ENCODE peak calls at places on chromosome 20, in eight cellular contexts. J is activated CD8-positive, alpha-beta T cell treated with anti-CD3 and anti-CD28 coated beads for 36 hours; Q is fibroblast of lung; F is effector memory CD8-positive, alpha-beta T cell; N is Right ventricle myocardium superior; D is stomach; W is uterus; T is nephron progenitor cell. O is an unnamed sample.
A peak's percentile ranks its signal among the peaks of the same experiment; 100 is the strongest.

GRCh38 chr20:35698298-35699126 is 640 bp downstream of the NFS1 start:
- DNase-seq in J (peak; percentile 16), Q (peak; percentile 21), F (no peak), N (no peak), D (peak; percentile 17), W (no peak), T (peak; percentile 29), O (peak; percentile 28)

GRCh38 chr20:41365785-41366545 is 653 bp downstream of the EMILIN3 start:
- DNase-seq in J (no peak), Q (no peak), F (no peak), N (no peak), D (no peak), W (no peak), T (peak; percentile 38), O (no peak)

GRCh38 chr20:62165762-62166399 is 16.9 kb upstream of the MTG2 start:
- DNase-seq in J (no peak), Q (no peak), F (no peak), N (peak; percentile 64), D (no peak), W (peak; percentile 38), T (no peak), O (no peak)

GRCh38 chr20:53413188-53413631 is 180.4 kb downstream of the ZNF217 start:
- DNase-seq in J (peak; percentile 79), Q (no peak), F (peak; percentile 35), N (peak; percentile 45), D (peak; percentile 73), W (no peak), T (peak; percentile 53), O (no peak)

GRCh38 chr20:34175879-34176278 is 63.8 kb upstream of the EIF2S2 start:
- DNase-seq in J (no peak), Q (no peak), F (no peak), N (no peak), D (no peak), W (no peak), T (no peak), O (no peak)

GRCh38 chr20:19889011-19889953 is 127.9 kb upstream of the NAA20 start:
- DNase-seq in J (no peak), Q (peak; percentile 91), F (no peak), N (peak; percentile 76), D (no peak), W (peak; percentile 37), T (peak; percentile 23), O (peak; percentile 97)

GRCh38 chr20:43662943-43663655 is 3.8 kb upstream of the MYBL2 start:
- DNase-seq in J (no peak), Q (no peak), F (no peak), N (no peak), D (no peak), W (no peak), T (no peak), O (no peak)

GRCh38 chr20:33893314-33893713 is 82.2 kb downstream of the CHMP4B start:
- DNase-seq in J (no peak), Q (peak; percentile 90), F (no peak), N (no peak), D (no peak), W (no peak), T (no peak), O (no peak)

GRCh38 chr20:61683721-61684120 is 382.0 kb downstream of the TAF4 start:
- DNase-seq in J (no peak), Q (peak; percentile 1), F (no peak), N (peak; percentile 20), D (no peak), W (no peak), T (no peak), O (no peak)

GRCh38 chr20:9609892-9610502 is 95.6 kb downstream of the LAMP5 start:
- DNase-seq in J (peak; percentile 72), Q (peak; percentile 47), F (no peak), N (no peak), D (peak; percentile 69), W (peak; percentile 27), T (peak; percentile 73), O (peak; percentile 82)

GRCh38 chr20:62485062-62485700 is 9.4 kb upstream of the GATA5 start:
- DNase-seq in J (no peak), Q (peak; percentile 28), F (no peak), N (peak; percentile 60), D (peak; percentile 78), W (peak; percentile 63), T (peak; percentile 46), O (no peak)

GRCh38 chr20:4108495-4109306 is 93.3 kb upstream of the RNF24 start:
- DNase-seq in J (peak; percentile 83), Q (peak; percentile 75), F (peak; percentile 38), N (peak; percentile 51), D (peak; percentile 69), W (peak; percentile 60), T (peak; percentile 60), O (peak; percentile 79)

GRCh38 chr20:63863798-63864544 is 1.1 kb upstream of the TPD52L2 start:
- DNase-seq in J (peak; percentile 84), Q (peak; percentile 73), F (peak; percentile 67), N (peak; percentile 93), D (peak; percentile 87), W (peak; percentile 74), T (peak; percentile 69), O (peak; percentile 84)

GRCh38 chr20:41436679-41437078 is 70.1 kb upstream of the EMILIN3 start:
- DNase-seq in J (no peak), Q (peak; percentile 59), F (no peak), N (no peak), D (no peak), W (no peak), T (no peak), O (no peak)

GRCh38 chr20:51506527-51507356 is 35.8 kb downstream of the NFATC2 start:
- DNase-seq in J (no peak), Q (no peak), F (no peak), N (no peak), D (no peak), W (no peak), T (no peak), O (no peak)

GRCh38 chr20:51802170-51802745 is at the start of gene SALL4:
- DNase-seq in J (no peak), Q (peak; percentile 23), F (no peak), N (no peak), D (peak; percentile 25), W (no peak), T (peak; percentile 78), O (no peak)

GRCh38 chr20:36830791-36831691 is 44.9 kb upstream of the TLDC2 start:
- DNase-seq in J (no peak), Q (peak; percentile 23), F (no peak), N (peak; percentile 89), D (no peak), W (peak; percentile 68), T (no peak), O (peak; percentile 89)

GRCh38 chr20:2693286-2693995 is 861 bp downstream of the EBF4 start:
- DNase-seq in J (peak; percentile 47), Q (peak; percentile 17), F (peak; percentile 45), N (no peak), D (peak; percentile 38), W (peak; percentile 67), T (peak; percentile 67), O (peak; percentile 5)

GRCh38 chr20:56359212-56360132 is 698 bp downstream of the FAM210B start:
- DNase-seq in J (peak; percentile 30), Q (peak; percentile 81), F (no peak), N (peak; percentile 71), D (peak; percentile 38), W (peak; percentile 38), T (peak; percentile 38), O (peak; percentile 76)

GRCh38 chr20:10636326-10636818 is 37.4 kb downstream of the JAG1 start:
- DNase-seq in J (no peak), Q (peak; percentile 75), F (no peak), N (no peak), D (no peak), W (no peak), T (no peak), O (peak; percentile 73)

GRCh38 chr20:24695529-24696225 is 226.2 kb downstream of the SYNDIG1 start:
- DNase-seq in J (no peak), Q (no peak), F (no peak), N (no peak), D (peak; percentile 3), W (no peak), T (no peak), O (no peak)

GRCh38 chr20:32429745-32430360 is 71.7 kb downstream of the ASXL1 start:
- DNase-seq in J (no peak), Q (no peak), F (no peak), N (no peak), D (no peak), W (no peak), T (no peak), O (no peak)

GRCh38 chr20:31653573-31653972 is 15.9 kb downstream of the COX4I2 start:
- DNase-seq in J (no peak), Q (no peak), F (no peak), N (no peak), D (no peak), W (no peak), T (no peak), O (no peak)

GRCh38 chr20:38145094-38146075 is 19.7 kb downstream of the TGM2 start:
- DNase-seq in J (no peak), Q (peak; percentile 82), F (no peak), N (peak; percentile 33), D (no peak), W (peak; percentile 70), T (no peak), O (peak; percentile 38)

GRCh38 chr20:44743080-44743701 is 2.5 kb upstream of the KCNK15 start:
- DNase-seq in J (no peak), Q (no peak), F (no peak), N (no peak), D (no peak), W (no peak), T (no peak), O (no peak)

GRCh38 chr20:50242863-50243609 is 52.4 kb downstream of the CEBPB start:
- DNase-seq in J (no peak), Q (peak; percentile 80), F (no peak), N (no peak), D (peak; percentile 74), W (no peak), T (no peak), O (no peak)

O was measured in endothelial cell of umbilical vein.